ENCODE peak calls at places on chromosomes 11 and 22, in four cellular contexts. M is HEK293T, F is WTC11, B is HepG2. G is an unnamed sample.

GRCh38 chr11:118176400-118177134 is at the start of gene SCN2B:
- DNase-seq in M (peak; percentile 34), F (no peak), B (no peak), G (peak; percentile 27)

GRCh38 chr22:46853191-46853590 is 90.7 kb downstream of the TBC1D22A start:
- DNase-seq in M (no peak), F (no peak), B (no peak), G (no peak)

GRCh38 chr11:27059431-27059830 is 18.8 kb downstream of the BBOX1 start:
- DNase-seq in M (no peak), F (no peak), B (no peak), G (no peak)

GRCh38 chr11:112345708-112346107 is 85.0 kb upstream of the PLET1 start:
- DNase-seq in M (peak; percentile 37), F (peak; percentile 42), B (no peak), G (peak; percentile 18)

GRCh38 chr11:100340416-100341323 is 346.4 kb upstream of the ARHGAP42 start:
- DNase-seq in M (no peak), F (no peak), B (no peak), G (no peak)

GRCh38 chr11:33266418-33267215 is 9.4 kb downstream of the HIPK3 start:
- DNase-seq in M (no peak), F (no peak), B (peak; percentile 75), G (peak; percentile 31)

GRCh38 chr11:77668760-77669159 is 31.2 kb upstream of the CLNS1A start:
- DNase-seq in M (no peak), F (no peak), B (no peak), G (no peak)

GRCh38 chr11:10307022-10307410 is 2.1 kb downstream of the ADM start:
- DNase-seq in M (no peak), F (no peak), B (peak; percentile 27), G (no peak)

GRCh38 chr22:32617883-32618282 is 143.3 kb downstream of the FBXO7 start:
- DNase-seq in M (no peak), F (no peak), B (no peak), G (no peak)

GRCh38 chr11:9771126-9771624 is 107.3 kb downstream of the SWAP70 start:
- DNase-seq in M (no peak), F (no peak), B (no peak), G (no peak)

GRCh38 chr11:28529046-28529445 is 420.9 kb downstream of the METTL15 start:
- DNase-seq in M (no peak), F (no peak), B (no peak), G (no peak)

GRCh38 chr11:133678211-133678610 is 145.9 kb upstream of the OPCML start:
- DNase-seq in M (no peak), F (no peak), B (no peak), G (no peak)

GRCh38 chr11:1335811-1336761 is 26.7 kb upstream of the TOLLIP start:
- DNase-seq in M (peak; percentile 80), F (peak; percentile 71), B (peak; percentile 26), G (peak; percentile 83)

GRCh38 chr11:126748097-126748756 is 252.3 kb downstream of the KIRREL3 start:
- DNase-seq in M (no peak), F (no peak), B (no peak), G (no peak)

GRCh38 chr22:28440517-28441366 is 238.9 kb downstream of the TTC28 start:
- DNase-seq in M (no peak), F (no peak), B (no peak), G (no peak)

GRCh38 chr11:2450321-2451041 is 5.7 kb downstream of the KCNQ1 start:
- DNase-seq in M (no peak), F (no peak), B (no peak), G (no peak)

GRCh38 chr22:35978889-35979288 is 49.7 kb downstream of the RBFOX2 start:
- DNase-seq in M (no peak), F (no peak), B (no peak), G (no peak)

GRCh38 chr22:19103881-19104821 is 18.1 kb downstream of the DGCR2 start:
- DNase-seq in M (peak; percentile 21), F (no peak), B (no peak), G (no peak)

GRCh38 chr22:19105456-19105855 is 16.8 kb downstream of the DGCR2 start:
- DNase-seq in M (no peak), F (no peak), B (no peak), G (no peak)

GRCh38 chr22:19106886-19107729 is 15.1 kb downstream of the DGCR2 start:
- DNase-seq in M (no peak), F (no peak), B (no peak), G (no peak)

GRCh38 chr22:19107730-19108074 is 14.5 kb downstream of the DGCR2 start:
- DNase-seq in M (no peak), F (no peak), B (no peak), G (no peak)

DNA sequence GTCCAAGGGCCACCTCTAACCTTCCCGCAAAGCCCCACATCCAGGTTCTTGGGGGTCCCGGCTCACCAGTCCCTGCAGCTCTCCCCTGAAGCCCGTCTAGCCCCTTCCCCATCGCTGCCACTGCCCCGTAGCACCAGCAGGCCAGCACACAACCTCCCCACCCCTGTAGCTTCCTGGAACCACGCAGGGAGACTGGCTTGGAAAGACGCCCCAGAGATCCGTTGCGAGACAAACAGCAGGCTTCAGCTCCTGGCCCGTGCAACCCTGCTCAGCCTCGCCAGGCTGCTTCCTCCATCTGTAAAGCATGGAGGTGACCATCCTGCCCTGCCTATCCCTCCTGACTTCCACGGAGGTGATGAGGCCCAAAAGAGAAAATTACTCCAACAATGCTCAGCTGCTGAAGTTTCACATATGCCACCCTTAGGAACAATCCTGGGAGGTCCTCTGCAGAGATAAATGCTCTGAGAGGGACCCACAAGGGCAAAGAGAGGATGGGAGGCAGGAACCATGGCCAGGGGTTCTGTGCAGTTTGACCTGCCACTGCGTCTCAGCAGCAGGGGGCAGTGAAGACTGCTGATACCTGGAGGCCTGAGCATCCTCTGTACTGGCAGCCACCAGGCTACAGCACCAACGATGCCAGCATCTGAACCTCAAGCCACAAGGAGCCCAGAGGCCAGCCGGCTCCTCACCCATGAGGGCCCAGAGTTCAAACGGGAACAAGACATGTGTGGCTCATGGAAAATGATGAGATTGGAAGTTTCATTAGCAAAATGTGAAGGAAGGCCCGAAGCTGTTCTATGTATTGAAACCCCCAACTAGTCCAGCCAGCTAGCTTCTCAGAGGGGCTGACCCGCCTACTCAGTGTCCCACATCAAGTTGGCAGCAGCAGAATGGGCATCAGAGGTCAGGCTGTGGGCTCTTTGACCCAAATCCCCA is 16.1 kb downstream of the DGCR2 start:
- DNase-seq in M (peak; percentile 49), F (peak; percentile 45), B (no peak), G (peak; percentile 64)
- TF ChIP-seq ELF4 in M (no peak), F (no peak), B (no peak), G (no peak)

DNA sequence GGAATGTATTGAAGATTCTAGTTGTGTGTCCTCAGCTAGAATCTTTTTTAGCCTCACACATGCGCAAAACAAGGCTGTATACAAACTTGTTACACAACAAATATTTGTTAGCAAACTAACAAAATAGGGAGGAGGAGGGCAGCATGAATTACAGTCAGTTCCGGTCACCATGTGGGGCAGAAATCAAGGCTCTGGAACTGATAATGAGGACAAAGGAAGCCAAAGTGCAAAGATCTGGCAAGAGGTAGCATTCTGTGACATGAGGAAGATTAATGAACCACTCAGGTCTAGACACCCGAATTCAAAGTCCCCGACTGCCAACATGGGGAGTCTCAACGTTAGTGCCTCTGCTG is 1.9 kb downstream of the SUN2 start:
- DNase-seq in M (no peak), F (no peak), B (peak; percentile 88), G (no peak)
- TF ChIP-seq ELF4 in M (no peak), F (no peak), B (no peak), G (no peak)

GRCh38 chr11:87081358-87081757 is 43.6 kb downstream of the TMEM135 start:
- DNase-seq in M (no peak), F (no peak), B (no peak), G (no peak)
- TF ChIP-seq ELF4 in M (no peak), F (no peak), B (no peak), G (no peak)

GRCh38 chr11:67614730-67615454 is 8.2 kb downstream of the NDUFV1 start:
- DNase-seq in M (no peak), F (no peak), B (no peak), G (no peak)

GRCh38 chr11:67615455-67616430 is 9.0 kb downstream of the NDUFV1 start:
- DNase-seq in M (peak; percentile 70), F (peak; percentile 81), B (peak; percentile 35), G (peak; percentile 59)

GRCh38 chr11:67613313-67613959 is 6.7 kb downstream of the NDUFV1 start:
- DNase-seq in M (no peak), F (no peak), B (no peak), G (no peak)

GRCh38 chr11:67612751-67613150 is 6.0 kb downstream of the NDUFV1 start:
- DNase-seq in M (no peak), F (no peak), B (no peak), G (no peak)

GRCh38 chr11:67613960-67614715 is 7.4 kb downstream of the NDUFV1 start:
- DNase-seq in M (peak; percentile 66), F (peak; percentile 84), B (no peak), G (peak; percentile 64)
- TF ChIP-seq ELF4 in M (no peak), F (no peak), B (no peak), G (peak; percentile 8)

DNA sequence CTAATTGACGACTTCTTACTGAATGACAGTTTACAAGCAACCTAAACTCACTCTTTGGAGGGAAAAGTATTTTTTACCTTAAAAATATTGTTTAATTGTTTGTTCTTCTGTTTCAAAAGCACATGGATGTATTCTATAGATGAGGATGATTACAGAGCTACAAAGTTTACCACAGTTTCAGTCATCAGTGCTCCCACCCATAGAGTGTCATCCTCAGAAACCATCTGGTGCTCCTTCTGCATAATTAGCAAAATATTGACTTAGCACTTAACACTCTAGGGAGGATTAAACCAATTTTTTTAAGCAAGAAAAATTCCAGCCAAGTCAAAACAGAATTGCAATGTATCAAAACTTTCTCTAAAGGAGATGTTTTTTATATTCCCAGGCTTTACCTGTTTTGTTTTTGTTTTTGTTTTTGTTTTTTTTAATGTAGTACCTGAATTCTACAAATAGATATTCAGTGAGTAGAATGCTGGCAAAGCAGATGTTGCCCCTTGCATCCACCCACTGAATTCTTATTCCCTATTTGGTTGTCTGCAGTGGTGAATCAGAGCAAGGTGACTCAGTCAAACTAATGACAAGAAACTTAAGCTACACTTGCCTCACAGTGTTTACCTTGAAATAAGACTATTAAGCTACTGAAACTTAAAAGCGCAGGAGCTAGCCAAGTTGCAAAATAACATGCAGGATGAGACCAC is 154.9 kb upstream of the SOX6 start:
- DNase-seq in M (no peak), F (no peak), B (no peak), G (no peak)
- TF ChIP-seq ELF4 in M (no peak), F (no peak), B (no peak), G (no peak)

GRCh38 chr11:121448431-121448941 is 3.6 kb upstream of the SORL1 start:
- DNase-seq in M (no peak), F (no peak), B (no peak), G (no peak)
- TF ChIP-seq ELF4 in M (no peak), F (no peak), B (no peak), G (no peak)

DNA sequence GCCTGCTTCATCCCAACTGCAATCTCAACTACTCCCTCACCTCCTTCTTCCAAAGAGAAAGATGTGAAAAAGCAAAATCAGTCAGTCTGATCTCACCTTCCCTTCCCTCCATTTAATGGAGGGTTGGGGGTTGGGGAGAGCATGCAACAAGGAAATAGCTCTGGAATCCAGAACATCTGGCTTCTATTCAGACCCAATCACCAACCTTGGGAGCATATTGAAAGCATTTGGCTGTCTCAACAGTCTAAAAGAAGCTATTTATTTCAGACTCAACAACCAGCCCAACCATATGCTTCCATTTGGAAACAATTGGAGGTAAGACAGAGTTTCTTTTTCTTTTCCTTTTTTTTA is 131.0 kb upstream of the UBASH3B start:
- DNase-seq in M (no peak), F (no peak), B (no peak), G (no peak)
- TF ChIP-seq ELF4 in M (no peak), F (no peak), B (no peak), G (no peak)

GRCh38 chr11:35040221-35040942 is 98.6 kb upstream of the CD44 start:
- DNase-seq in M (no peak), F (no peak), B (no peak), G (peak; percentile 55)
- TF ChIP-seq ELF4 in M (no peak), F (no peak), B (no peak), G (peak; percentile 76)

G was measured in K562.